ENCODE peak calls at places on chromosomes 6 and 20, in seven cellular contexts. Z, H, A, F, T, L and E are unnamed samples.

GRCh38 chr20:59194023-59194935 is 30.7 kb downstream of the ZNF831 start:
- DNase-seq in L (no peak), H (no peak), T (no peak), A (no peak), F (no peak), Z (no peak), E (no peak)

GRCh38 chr6:15247214-15247749 is 1.4 kb downstream of the JARID2 start:
- DNase-seq in L (no peak), F (no peak), Z (no peak), A (no peak), H (no peak), T (no peak), E (no peak)

GRCh38 chr6:12490904-12491571 is 200.9 kb downstream of the EDN1 start:
- DNase-seq in T (no peak), Z (peak), H (peak), L (peak), A (no peak), F (no peak), E (no peak)

GRCh38 chr6:89281779-89282246 is 33.3 kb downstream of the GABRR2 start:
- DNase-seq in L (peak), A (peak), T (no peak), F (no peak), H (peak), Z (peak), E (no peak)

GRCh38 chr6:142478117-142478516 is 176.3 kb downstream of the ADGRG6 start:
- DNase-seq in L (peak), T (no peak), Z (no peak), F (no peak), A (no peak), H (peak), E (no peak)

GRCh38 chr6:142810952-142811514 is 133.9 kb downstream of the HIVEP2 start:
- DNase-seq in F (no peak), L (no peak), T (no peak), A (no peak), H (no peak), Z (no peak), E (no peak)

GRCh38 chr20:58722877-58723627 is 30.5 kb downstream of the NPEPL1 start:
- DNase-seq in A (no peak), F (no peak), L (no peak), H (no peak), Z (no peak), T (no peak), E (peak)

GRCh38 chr6:136429681-136430080 is 120.5 kb downstream of the MAP7 start:
- DNase-seq in T (no peak), A (no peak), Z (no peak), H (no peak), L (no peak), F (no peak), E (no peak)

DNA sequence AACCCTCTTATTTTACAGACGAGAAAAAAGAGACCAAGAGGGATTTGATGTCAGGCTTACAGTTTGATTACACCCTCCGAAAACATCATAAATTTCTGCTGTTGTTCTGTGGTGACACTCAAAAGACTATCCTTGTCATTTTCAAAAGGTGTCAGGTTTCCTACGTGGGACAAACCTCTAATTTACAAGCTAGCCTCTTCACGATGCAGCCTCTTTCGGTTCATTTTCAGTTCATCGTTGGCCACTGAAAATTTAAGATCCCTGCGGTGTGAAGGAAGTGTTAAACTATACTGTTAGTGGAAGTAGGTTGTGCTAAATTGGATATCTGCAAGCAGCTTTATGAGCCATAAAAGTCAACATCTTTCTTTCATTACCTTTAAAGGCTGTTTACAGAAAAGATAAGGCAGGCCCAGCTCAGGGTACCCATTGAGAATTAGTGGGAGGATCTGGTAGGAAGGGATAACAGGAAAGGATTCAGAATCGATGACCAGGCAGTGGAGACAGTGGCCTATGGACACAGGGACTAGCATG is 329.2 kb upstream of the SOX4 start:
- DNase-seq in Z (no peak), A (no peak), T (no peak), F (no peak), H (peak), L (no peak), E (no peak)
- TF ChIP-seq CTCF in Z (no peak), A (no peak), T (no peak), F (no peak), H (no peak), L (no peak), E (no peak)

GRCh38 chr20:35311409-35311808 is 19.2 kb upstream of the FAM83C start:
- DNase-seq in T (no peak), F (no peak), H (peak), A (no peak), Z (peak), L (no peak), E (no peak)

GRCh38 chr20:35311822-35312221 is 19.6 kb upstream of the FAM83C start:
- DNase-seq in L (no peak), Z (no peak), T (no peak), A (no peak), H (no peak), F (no peak), E (no peak)

GRCh38 chr20:35315199-35316020 is 23.2 kb upstream of the FAM83C start:
- DNase-seq in F (no peak), Z (no peak), T (no peak), A (no peak), H (no peak), L (no peak), E (no peak)

GRCh38 chr20:35314460-35315198 is 22.4 kb upstream of the FAM83C start:
- DNase-seq in T (no peak), F (no peak), Z (no peak), A (no peak), H (no peak), L (no peak), E (no peak)

DNA sequence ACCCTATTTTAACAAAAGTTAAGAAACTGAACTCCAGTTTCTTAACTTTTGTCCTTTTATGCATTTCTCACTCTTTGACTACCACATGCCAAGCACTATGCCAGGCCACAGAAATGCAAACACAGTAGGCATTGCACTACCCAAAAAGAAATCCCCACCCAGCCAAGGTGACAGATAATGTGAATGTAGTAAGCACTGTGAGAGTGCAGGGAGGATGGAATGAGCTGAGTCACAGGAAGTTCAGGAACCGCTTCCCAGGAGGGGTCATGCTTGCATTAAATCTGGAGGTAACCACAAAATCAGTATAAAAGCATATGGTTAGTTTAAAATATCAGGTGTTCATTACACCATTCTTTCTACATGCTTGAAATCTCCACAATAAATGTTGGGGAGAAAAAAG is 20.1 kb upstream of the FAM83C start:
- DNase-seq in H (peak), F (no peak), T (no peak), Z (peak), A (no peak), L (peak), E (no peak)
- TF ChIP-seq CTCF in H (no peak), F (no peak), T (no peak), Z (no peak), A (no peak), L (no peak), E (no peak)

GRCh38 chr6:128487055-128487454 is 33.3 kb downstream of the PTPRK start:
- DNase-seq in H (no peak), L (no peak), F (no peak), T (no peak), Z (peak), A (no peak), E (no peak)
- TF ChIP-seq CTCF in H (peak), L (peak), F (no peak), T (no peak), Z (peak), A (peak), E (no peak)

DNA sequence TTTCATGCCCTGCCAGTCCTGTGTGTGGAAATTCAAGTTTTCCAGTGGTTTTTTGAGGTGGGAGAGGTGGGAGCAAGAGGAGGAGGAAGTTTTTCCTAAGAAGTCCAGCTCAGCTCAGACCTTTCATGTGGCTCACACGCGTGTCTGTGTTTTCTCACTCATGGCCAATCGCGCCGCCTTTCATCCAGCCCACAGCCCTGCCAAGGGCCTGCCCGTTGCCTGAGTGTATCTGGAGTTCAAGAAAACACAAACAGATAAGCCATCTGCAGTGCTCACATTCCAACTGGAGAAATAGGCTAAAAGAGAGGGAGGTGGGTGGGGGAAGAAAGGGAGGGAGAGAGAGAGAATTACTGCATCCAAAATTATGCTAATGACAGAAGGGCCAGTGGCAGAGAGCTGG is 12.6 kb upstream of the MPC1 start:
- DNase-seq in H (no peak), T (no peak), F (no peak), Z (no peak), L (no peak), A (no peak), E (no peak)
- TF ChIP-seq CTCF in H (no peak), T (no peak), F (no peak), Z (no peak), L (no peak), A (no peak), E (no peak)

GRCh38 chr6:31663961-31664789 is 622 bp downstream of the GPANK1 start:
- DNase-seq in A (no peak), L (peak), T (peak), Z (no peak), F (no peak), H (peak), E (no peak)

GRCh38 chr6:31666337-31666960 is 569 bp downstream of the CSNK2B start:
- DNase-seq in L (no peak), Z (no peak), F (no peak), A (no peak), H (peak), T (no peak), E (no peak)

GRCh38 chr6:31664790-31665500 is at the start of gene GPANK1:
- DNase-seq in L (peak), A (peak), H (peak), F (peak), T (peak), Z (peak), E (peak)

GRCh38 chr6:31663087-31663960 is 1.5 kb downstream of the GPANK1 start:
- DNase-seq in H (peak), L (no peak), Z (no peak), A (no peak), F (no peak), T (no peak), E (no peak)

DNA sequence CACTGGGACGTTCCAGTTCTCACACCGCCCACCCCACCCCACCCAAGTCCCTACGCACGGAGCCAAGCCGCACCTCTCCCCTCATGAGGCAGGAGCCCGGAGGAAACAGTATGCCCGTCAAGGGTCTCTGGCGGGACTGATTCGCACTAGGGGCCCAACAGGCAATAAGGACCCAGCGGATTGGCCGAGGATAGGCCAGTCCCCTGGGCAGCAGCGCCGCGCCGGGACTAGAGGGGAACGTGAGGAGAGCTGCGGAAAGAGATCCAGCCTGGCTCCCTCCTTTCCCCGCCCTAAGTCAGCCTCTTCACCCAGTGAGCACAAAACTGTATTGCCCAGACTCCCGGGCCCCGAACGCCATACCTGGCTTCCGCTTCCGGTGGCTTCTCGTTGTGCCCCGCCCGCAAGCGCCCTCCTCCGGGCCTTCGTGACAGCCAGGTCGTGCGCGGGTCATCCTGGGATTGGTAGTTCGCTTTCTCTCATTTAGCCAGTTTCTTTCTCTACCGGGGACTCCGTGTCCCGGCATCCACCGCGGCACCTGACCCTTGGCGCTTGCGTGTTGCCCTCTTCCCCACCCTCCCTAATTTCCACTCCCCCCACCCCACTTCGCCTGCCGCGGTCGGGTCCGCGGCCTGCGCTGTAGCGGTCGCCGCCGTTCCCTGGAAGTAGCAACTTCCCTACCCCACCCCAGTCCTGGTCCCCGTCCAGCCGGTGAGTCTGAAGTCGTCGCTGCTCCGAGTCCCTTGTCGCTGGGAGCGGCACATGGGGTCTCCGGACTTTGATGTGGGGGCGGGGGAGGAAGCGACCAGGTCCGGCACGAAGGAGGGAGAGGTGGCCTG is at the start of gene CSNK2B:
- DNase-seq in T (peak), L (peak), Z (peak), H (peak), A (peak), F (peak), E (peak)
- TF ChIP-seq CTCF in T (no peak), L (no peak), Z (no peak), H (peak), A (no peak), F (no peak), E (no peak)

GRCh38 chr6:38187285-38187684 is 367.8 kb downstream of the ZFAND3 start:
- DNase-seq in F (no peak), Z (no peak), L (no peak), A (no peak), H (no peak), T (no peak), E (no peak)
- TF ChIP-seq CTCF in F (no peak), Z (no peak), L (no peak), A (no peak), H (no peak), T (no peak), E (no peak)

DNA sequence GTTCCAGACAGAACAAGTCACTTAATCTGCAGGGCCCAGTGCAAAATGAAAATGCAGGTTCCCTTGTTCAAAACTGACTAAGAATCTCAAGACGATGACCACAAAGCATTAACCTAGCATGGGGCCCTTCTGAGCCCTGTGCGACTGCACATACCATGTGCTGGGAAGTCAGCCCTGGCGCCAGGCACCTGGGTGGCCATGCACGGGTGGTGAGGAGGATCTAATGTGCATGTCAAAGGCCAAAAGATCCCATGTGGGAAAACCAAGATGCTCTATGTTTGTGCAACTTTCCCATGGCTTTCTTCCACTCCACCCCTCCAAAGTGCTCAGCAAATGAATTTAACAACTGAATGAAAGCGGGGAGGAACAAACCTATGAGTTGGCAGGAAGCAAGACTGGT is 33.5 kb upstream of the NXT1 start:
- DNase-seq in L (no peak), F (no peak), T (no peak), A (no peak), H (no peak), Z (no peak), E (no peak)
- TF ChIP-seq CTCF in L (no peak), F (no peak), T (no peak), A (no peak), H (no peak), Z (no peak), E (no peak)

GRCh38 chr6:139133272-139133671 is 1.6 kb upstream of the HECA start:
- DNase-seq in A (no peak), F (no peak), H (no peak), L (no peak), T (no peak), Z (no peak), E (no peak)
- TF ChIP-seq CTCF in A (no peak), F (no peak), H (no peak), L (no peak), T (no peak), Z (no peak), E (no peak)

GRCh38 chr20:64145458-64146300 is 18.6 kb upstream of the MYT1 start:
- DNase-seq in L (no peak), F (no peak), H (no peak), Z (no peak), A (no peak), T (no peak), E (peak)
- TF ChIP-seq CTCF in L (peak), F (no peak), H (peak), Z (peak), A (no peak), T (no peak), E (no peak)

DNA sequence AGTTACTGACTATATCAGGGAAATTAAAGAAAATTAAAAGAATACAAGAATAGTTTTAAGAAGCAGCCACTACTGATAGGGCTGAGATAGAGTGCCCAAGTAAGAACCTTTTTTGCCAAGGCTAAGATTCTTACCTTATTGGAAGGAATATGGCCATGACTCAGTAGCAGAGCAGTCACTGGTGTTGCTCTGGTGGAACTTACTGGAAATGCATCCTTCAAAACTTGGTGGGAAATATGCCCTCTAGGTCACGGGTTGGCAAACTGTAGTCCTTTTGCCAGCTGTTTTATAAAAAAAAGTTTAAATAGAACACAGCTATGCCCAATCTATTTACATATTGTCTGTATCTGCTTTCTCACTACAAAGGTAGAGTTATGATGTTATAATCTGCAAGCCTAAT is 6.0 kb downstream of the HSF2 start:
- DNase-seq in T (no peak), L (no peak), F (no peak), A (no peak), H (peak), Z (no peak), E (no peak)
- TF ChIP-seq CTCF in T (no peak), L (peak), F (no peak), A (no peak), H (peak), Z (no peak), E (no peak)